ENCODE peak calls at places on chromosomes 6 and 20, in four cellular contexts. One of them, this sample, is unnamed.

GRCh38 chr6:4664117-4664626 is 112.0 kb upstream of the CDYL start:
- DNase-seq in GM12865: no peak
- DNase-seq in GM13977: no peak
- DNase-seq in WTC11: no peak
- DNase-seq in this sample: no peak

GRCh38 chr6:36969988-36970891 is 15.7 kb downstream of the PI16 start:
- DNase-seq in GM12865: no peak
- DNase-seq in GM13977: no peak
- DNase-seq in WTC11: no peak
- DNase-seq in this sample: no peak

GRCh38 chr20:37693203-37693602 is 627 bp upstream of the CTNNBL1 start:
- DNase-seq in GM12865: no peak
- DNase-seq in WTC11: no peak
- DNase-seq in GM13977: no peak
- DNase-seq in this sample: no peak

GRCh38 chr20:51738877-51739447 is 29.2 kb downstream of the ATP9A start:
- DNase-seq in GM13977: no peak
- DNase-seq in GM12865: no peak
- DNase-seq in WTC11: no peak
- DNase-seq in this sample: no peak

GRCh38 chr20:31708839-31709534 is 13.7 kb downstream of the BCL2L1 start:
- DNase-seq in GM13977: no peak
- DNase-seq in GM12865: no peak
- DNase-seq in WTC11: no peak
- DNase-seq in this sample: no peak

GRCh38 chr6:139863964-139864363 is 489.5 kb upstream of the CITED2 start:
- DNase-seq in GM12865: no peak
- DNase-seq in GM13977: no peak
- DNase-seq in WTC11: no peak
- DNase-seq in this sample: no peak

GRCh38 chr6:148557796-148558457 is 188.9 kb upstream of the UST start:
- DNase-seq in GM12865: no peak
- DNase-seq in GM13977: no peak
- DNase-seq in WTC11: no peak
- DNase-seq in this sample: no peak

GRCh38 chr6:162063666-162064065 is 663.9 kb downstream of the PRKN start:
- DNase-seq in WTC11: no peak
- DNase-seq in GM13977: no peak
- DNase-seq in GM12865: no peak
- DNase-seq in this sample: no peak

GRCh38 chr6:107368471-107368870 is 90.9 kb downstream of the PDSS2 start:
- DNase-seq in GM13977: no peak
- DNase-seq in GM12865: no peak
- DNase-seq in WTC11: no peak
- DNase-seq in this sample: no peak

GRCh38 chr6:169313347-169314010 is 59.8 kb upstream of the THBS2 start:
- DNase-seq in GM13977: no peak
- DNase-seq in GM12865: no peak
- DNase-seq in WTC11: no peak
- DNase-seq in this sample: no peak

GRCh38 chr6:35449287-35449881 is 2.8 kb upstream of the FANCE start:
- DNase-seq in GM13977: peak
- DNase-seq in GM12865: peak
- DNase-seq in WTC11: no peak
- DNase-seq in this sample: peak

GRCh38 chr6:122789078-122789861 is at the start of gene SMPDL3A:
- DNase-seq in WTC11: peak
- DNase-seq in GM13977: peak
- DNase-seq in GM12865: peak
- DNase-seq in this sample: peak
- TF ChIP-seq CTCF in WTC11: no peak
- TF ChIP-seq CTCF in GM13977: peak
- TF ChIP-seq CTCF in GM12865: peak
- TF ChIP-seq CTCF in this sample: no peak

DNA sequence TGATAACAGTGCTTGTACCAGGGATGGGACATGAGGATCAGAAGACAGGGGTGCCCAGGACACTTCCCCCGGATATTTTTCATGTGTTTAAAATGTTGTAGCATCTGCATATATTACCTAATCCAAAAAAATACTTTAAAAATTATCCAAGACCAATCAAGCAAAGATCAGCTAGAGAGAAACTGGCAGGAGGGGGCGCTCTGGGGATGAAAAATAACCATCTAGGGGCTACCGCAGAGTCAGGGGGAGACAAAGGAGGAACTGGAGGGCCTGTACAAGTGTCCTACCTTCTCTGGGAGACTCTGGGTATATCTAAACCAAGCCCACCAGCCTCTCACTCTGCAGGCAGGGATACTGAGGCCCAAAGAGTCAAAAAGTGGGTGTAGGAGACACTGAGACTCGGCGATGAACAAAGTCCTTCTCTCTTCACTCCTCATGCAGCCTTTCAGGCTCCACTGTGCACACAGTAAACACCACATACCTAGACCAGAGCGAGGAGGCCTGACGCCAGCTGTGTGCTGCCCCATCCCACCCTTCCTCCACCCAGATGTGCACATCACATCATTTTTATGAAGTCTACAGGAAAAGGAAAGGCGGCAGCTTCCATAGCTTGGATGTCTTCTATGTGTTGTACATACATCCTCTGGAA is 9.8 kb downstream of the RIMS4 start:
- DNase-seq in WTC11: peak
- DNase-seq in GM12865: no peak
- DNase-seq in GM13977: no peak
- DNase-seq in this sample: no peak
- TF ChIP-seq CTCF in WTC11: no peak
- TF ChIP-seq CTCF in GM12865: peak
- TF ChIP-seq CTCF in GM13977: no peak
- TF ChIP-seq CTCF in this sample: no peak

DNA sequence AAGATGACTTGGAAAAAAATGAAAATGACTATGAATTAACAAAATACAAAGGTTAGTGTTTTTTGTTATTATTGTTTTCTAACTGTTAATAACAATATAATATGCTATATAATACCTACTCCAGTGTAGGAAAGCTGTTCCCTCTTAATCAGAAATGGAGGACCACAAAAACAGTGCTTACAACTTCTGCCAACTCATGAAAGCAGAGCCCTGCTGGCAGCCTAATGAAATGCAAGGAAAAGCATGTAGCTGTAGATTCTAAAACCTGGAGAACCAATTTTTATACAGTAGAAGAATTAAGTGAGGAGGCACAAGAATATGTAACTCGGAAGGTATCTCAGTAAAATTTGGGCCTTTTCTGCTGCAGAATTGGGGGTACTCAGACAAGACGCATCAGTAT is 29.4 kb downstream of the PHIP start:
- DNase-seq in GM13977: no peak
- DNase-seq in GM12865: no peak
- DNase-seq in WTC11: peak
- DNase-seq in this sample: no peak
- TF ChIP-seq CTCF in GM13977: peak
- TF ChIP-seq CTCF in GM12865: peak
- TF ChIP-seq CTCF in WTC11: peak
- TF ChIP-seq CTCF in this sample: no peak

GRCh38 chr20:3767434-3768341 is at the start of gene ADISSP:
- DNase-seq in WTC11: peak
- DNase-seq in GM12865: peak
- DNase-seq in GM13977: peak
- DNase-seq in this sample: peak
- TF ChIP-seq CTCF in WTC11: no peak
- TF ChIP-seq CTCF in GM12865: peak
- TF ChIP-seq CTCF in GM13977: peak
- TF ChIP-seq CTCF in this sample: no peak

DNA sequence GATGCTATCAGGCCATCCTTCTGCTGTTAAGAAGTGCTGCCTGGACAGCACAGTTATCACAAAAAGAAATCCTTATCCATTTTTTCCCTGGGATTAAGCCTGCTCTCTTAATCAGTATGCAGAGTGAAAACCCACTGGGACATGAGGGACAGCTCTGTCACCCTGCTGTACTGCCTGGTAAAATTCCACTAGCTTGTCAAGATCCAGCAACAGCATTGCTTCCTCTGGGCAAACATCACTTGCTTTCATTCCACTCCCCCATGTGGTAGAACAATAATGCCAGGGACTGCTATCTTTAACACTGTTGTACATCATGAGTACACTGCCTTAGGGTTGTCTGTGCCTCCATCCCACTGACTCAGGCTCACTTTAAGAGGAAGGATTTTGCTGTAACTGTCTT is 331.3 kb downstream of the KIF16B start:
- DNase-seq in WTC11: no peak
- DNase-seq in GM13977: no peak
- DNase-seq in GM12865: peak
- DNase-seq in this sample: no peak
- TF ChIP-seq CTCF in WTC11: no peak
- TF ChIP-seq CTCF in GM13977: peak
- TF ChIP-seq CTCF in GM12865: peak
- TF ChIP-seq CTCF in this sample: peak

This sample was measured in GM20000.